ENCODE peak calls at places on chromosomes 5 and 9, in four cellular contexts. One of them, this sample, is unnamed.

GRCh38 chr5:95018946-95019345 is 265.9 kb downstream of the MCTP1 start:
- DNase-seq in H9: no peak
- DNase-seq in right lobe of liver: no peak
- DNase-seq in breast epithelium: no peak
- DNase-seq in this sample: no peak

GRCh38 chr5:150054569-150054968 is 31.8 kb downstream of the CSF1R start:
- DNase-seq in H9: no peak
- DNase-seq in right lobe of liver: no peak
- DNase-seq in breast epithelium: no peak
- DNase-seq in this sample: no peak

GRCh38 chr9:120892748-120893584 is 16.0 kb upstream of the PHF19 start:
- DNase-seq in H9: no peak
- DNase-seq in right lobe of liver: no peak
- DNase-seq in breast epithelium: no peak
- DNase-seq in this sample: no peak

GRCh38 chr9:36029765-36030528 is 6.8 kb upstream of the RECK start:
- DNase-seq in H9: no peak
- DNase-seq in right lobe of liver: no peak
- DNase-seq in breast epithelium: no peak
- DNase-seq in this sample: no peak

GRCh38 chr9:121686930-121687541 is 35.6 kb downstream of the DAB2IP start:
- DNase-seq in H9: peak; percentile 86
- DNase-seq in right lobe of liver: peak; percentile 71
- DNase-seq in breast epithelium: peak; percentile 77
- DNase-seq in this sample: peak; percentile 77

GRCh38 chr9:107039546-107039945 is 176.6 kb downstream of the ZNF462 start:
- DNase-seq in H9: no peak
- DNase-seq in right lobe of liver: no peak
- DNase-seq in breast epithelium: no peak
- DNase-seq in this sample: no peak

GRCh38 chr5:179974946-179975712 is 67.4 kb upstream of the TBC1D9B start:
- DNase-seq in H9: peak; percentile 80
- DNase-seq in right lobe of liver: no peak
- DNase-seq in breast epithelium: no peak
- DNase-seq in this sample: no peak

GRCh38 chr9:129609486-129610192 is 11.3 kb downstream of the C9orf50 start:
- DNase-seq in H9: no peak
- DNase-seq in right lobe of liver: no peak
- DNase-seq in breast epithelium: no peak
- DNase-seq in this sample: peak; percentile 55

GRCh38 chr5:96721351-96721970 is 59.3 kb downstream of the CAST start:
- DNase-seq in H9: no peak
- DNase-seq in right lobe of liver: no peak
- DNase-seq in breast epithelium: no peak
- DNase-seq in this sample: no peak

GRCh38 chr9:7802666-7803065 is 3.1 kb upstream of the DMAC1 start:
- DNase-seq in H9: no peak
- DNase-seq in right lobe of liver: no peak
- DNase-seq in breast epithelium: no peak
- DNase-seq in this sample: no peak

GRCh38 chr9:9499546-9499945 is 1113.3 kb downstream of the PTPRD start:
- DNase-seq in H9: no peak
- DNase-seq in right lobe of liver: no peak
- DNase-seq in breast epithelium: no peak
- DNase-seq in this sample: no peak

GRCh38 chr9:93231121-93231694 is 47.3 kb downstream of the WNK2 start:
- DNase-seq in H9: no peak
- DNase-seq in right lobe of liver: no peak
- DNase-seq in breast epithelium: no peak
- DNase-seq in this sample: peak; percentile 57

GRCh38 chr5:34411470-34412346 is 244.4 kb upstream of the RAI14 start:
- DNase-seq in H9: peak; percentile 79
- DNase-seq in right lobe of liver: no peak
- DNase-seq in breast epithelium: no peak
- DNase-seq in this sample: no peak

GRCh38 chr5:133457956-133458355 is 154.4 kb downstream of the FSTL4 start:
- DNase-seq in H9: no peak
- DNase-seq in right lobe of liver: no peak
- DNase-seq in breast epithelium: no peak
- DNase-seq in this sample: no peak

GRCh38 chr5:98214240-98215051 is 559.0 kb upstream of the RGMB start:
- DNase-seq in H9: no peak
- DNase-seq in right lobe of liver: no peak
- DNase-seq in breast epithelium: no peak
- DNase-seq in this sample: peak; percentile 20

GRCh38 chr5:74649421-74649973 is 9.0 kb upstream of the ENC1 start:
- DNase-seq in H9: no peak
- DNase-seq in right lobe of liver: no peak
- DNase-seq in breast epithelium: no peak
- DNase-seq in this sample: no peak

GRCh38 chr9:114031948-114032688 is 46.0 kb downstream of the AMBP start:
- DNase-seq in H9: peak; percentile 20
- DNase-seq in right lobe of liver: no peak
- DNase-seq in breast epithelium: peak; percentile 27
- DNase-seq in this sample: no peak

GRCh38 chr5:34497031-34497808 is 158.9 kb upstream of the RAI14 start:
- DNase-seq in H9: no peak
- DNase-seq in right lobe of liver: no peak
- DNase-seq in breast epithelium: no peak
- DNase-seq in this sample: peak; percentile 86

GRCh38 chr5:150021491-150022162 is 21.1 kb downstream of the HMGXB3 start:
- DNase-seq in H9: peak; percentile 75
- DNase-seq in right lobe of liver: no peak
- DNase-seq in breast epithelium: no peak
- DNase-seq in this sample: peak; percentile 68

GRCh38 chr9:136438548-136438908 is 1.1 kb downstream of the INPP5E start:
- DNase-seq in H9: no peak
- DNase-seq in right lobe of liver: no peak
- DNase-seq in breast epithelium: no peak
- DNase-seq in this sample: no peak

GRCh38 chr9:7103382-7104170 is 345.8 kb downstream of the KDM4C start:
- DNase-seq in H9: no peak
- DNase-seq in right lobe of liver: no peak
- DNase-seq in breast epithelium: no peak
- DNase-seq in this sample: no peak

GRCh38 chr9:8889100-8889499 is 1089.5 kb upstream of the DMAC1 start:
- DNase-seq in H9: no peak
- DNase-seq in right lobe of liver: no peak
- DNase-seq in breast epithelium: no peak
- DNase-seq in this sample: no peak

GRCh38 chr9:86975571-86975970 is 28.3 kb upstream of the GAS1 start:
- DNase-seq in H9: no peak
- DNase-seq in right lobe of liver: no peak
- DNase-seq in breast epithelium: no peak
- DNase-seq in this sample: no peak

GRCh38 chr5:20537911-20538310 is 549.9 kb upstream of the CDH18 start:
- DNase-seq in H9: no peak
- DNase-seq in right lobe of liver: no peak
- DNase-seq in breast epithelium: no peak
- DNase-seq in this sample: no peak

GRCh38 chr5:139648205-139649081 is at the start of gene CXXC5:
- DNase-seq in H9: peak; percentile 85
- DNase-seq in right lobe of liver: peak; percentile 92
- DNase-seq in breast epithelium: peak; percentile 79
- DNase-seq in this sample: peak; percentile 91

GRCh38 chr5:179331591-179331990 is 13.7 kb downstream of the ADAMTS2 start:
- DNase-seq in H9: no peak
- DNase-seq in right lobe of liver: no peak
- DNase-seq in breast epithelium: no peak
- DNase-seq in this sample: peak; percentile 19

GRCh38 chr5:173869316-173869715 is 18.8 kb upstream of the CPEB4 start:
- DNase-seq in H9: no peak
- DNase-seq in right lobe of liver: no peak
- DNase-seq in breast epithelium: no peak
- DNase-seq in this sample: no peak

GRCh38 chr5:15425802-15426201 is 74.2 kb upstream of the FBXL7 start:
- DNase-seq in H9: no peak
- DNase-seq in right lobe of liver: no peak
- DNase-seq in breast epithelium: no peak
- DNase-seq in this sample: no peak

GRCh38 chr5:4229414-4229813 is 633.8 kb downstream of the IRX1 start:
- DNase-seq in H9: no peak
- DNase-seq in right lobe of liver: no peak
- DNase-seq in breast epithelium: no peak
- DNase-seq in this sample: no peak

GRCh38 chr5:19988447-19988846 is 447 bp upstream of the CDH18 start:
- DNase-seq in H9: no peak
- DNase-seq in right lobe of liver: no peak
- DNase-seq in breast epithelium: no peak
- DNase-seq in this sample: no peak

GRCh38 chr5:154374264-154374663 is 71.5 kb upstream of the SAP30L start:
- DNase-seq in H9: no peak
- DNase-seq in right lobe of liver: no peak
- DNase-seq in breast epithelium: no peak
- DNase-seq in this sample: no peak

GRCh38 chr9:5265939-5266338 is 34.7 kb downstream of the INSL4 start:
- DNase-seq in H9: peak; percentile 59
- DNase-seq in right lobe of liver: no peak
- DNase-seq in breast epithelium: no peak
- DNase-seq in this sample: no peak
- TF ChIP-seq CTCF in H9: peak; percentile 63
- TF ChIP-seq CTCF in right lobe of liver: no peak
- TF ChIP-seq CTCF in breast epithelium: no peak
- TF ChIP-seq CTCF in this sample: no peak

DNA sequence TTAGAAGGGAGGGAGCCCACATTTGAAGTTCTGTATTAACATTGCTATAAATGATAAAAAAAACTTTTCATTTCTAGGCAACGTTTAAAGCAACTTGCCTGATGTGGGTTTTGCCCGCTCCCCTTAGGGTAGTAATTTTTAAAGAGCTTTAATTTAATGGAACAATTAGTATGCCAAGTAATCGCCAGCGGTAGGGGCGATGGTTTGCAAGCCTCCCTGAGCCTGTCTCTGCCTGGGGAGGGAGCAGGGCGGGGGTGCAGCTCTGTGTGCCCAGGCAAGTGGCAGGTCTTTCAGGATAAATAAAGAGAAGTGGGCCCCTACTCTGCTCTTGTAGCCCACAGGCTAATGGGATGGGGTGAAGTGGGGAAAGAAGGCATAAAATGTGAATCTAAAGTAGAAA is 13.8 kb upstream of the TGFBI start:
- DNase-seq in H9: no peak
- DNase-seq in right lobe of liver: no peak
- DNase-seq in breast epithelium: no peak
- DNase-seq in this sample: no peak
- H3K4me1 ChIP-seq in H9: no peaks in the 10 kb centered on the region
- H3K4me1 ChIP-seq in right lobe of liver: peaks cover 21% of the 10 kb centered on the region
- H3K4me1 ChIP-seq in breast epithelium: no peaks in the 10 kb centered on the region
- H3K4me1 ChIP-seq in this sample: peaks cover 4% of the 10 kb centered on the region

GRCh38 chr5:115389799-115390382 is 93.4 kb upstream of the CCDC112 start:
- DNase-seq in H9: peak; percentile 83
- DNase-seq in right lobe of liver: no peak
- DNase-seq in breast epithelium: no peak
- DNase-seq in this sample: no peak
- TF ChIP-seq CTCF in H9: peak; percentile 67
- TF ChIP-seq CTCF in right lobe of liver: no peak
- TF ChIP-seq CTCF in breast epithelium: no peak
- TF ChIP-seq CTCF in this sample: no peak

GRCh38 chr5:38601133-38601842 is 44.8 kb upstream of the LIFR start:
- DNase-seq in H9: no peak
- DNase-seq in right lobe of liver: no peak
- DNase-seq in breast epithelium: no peak
- DNase-seq in this sample: peak; percentile 66
- H3K4me1 ChIP-seq in H9: no peaks in the 10 kb centered on the region
- H3K4me1 ChIP-seq in right lobe of liver: no peaks in the 10 kb centered on the region
- H3K4me1 ChIP-seq in breast epithelium: no peaks in the 10 kb centered on the region
- H3K4me1 ChIP-seq in this sample: peaks cover 3% of the 10 kb centered on the region

DNA sequence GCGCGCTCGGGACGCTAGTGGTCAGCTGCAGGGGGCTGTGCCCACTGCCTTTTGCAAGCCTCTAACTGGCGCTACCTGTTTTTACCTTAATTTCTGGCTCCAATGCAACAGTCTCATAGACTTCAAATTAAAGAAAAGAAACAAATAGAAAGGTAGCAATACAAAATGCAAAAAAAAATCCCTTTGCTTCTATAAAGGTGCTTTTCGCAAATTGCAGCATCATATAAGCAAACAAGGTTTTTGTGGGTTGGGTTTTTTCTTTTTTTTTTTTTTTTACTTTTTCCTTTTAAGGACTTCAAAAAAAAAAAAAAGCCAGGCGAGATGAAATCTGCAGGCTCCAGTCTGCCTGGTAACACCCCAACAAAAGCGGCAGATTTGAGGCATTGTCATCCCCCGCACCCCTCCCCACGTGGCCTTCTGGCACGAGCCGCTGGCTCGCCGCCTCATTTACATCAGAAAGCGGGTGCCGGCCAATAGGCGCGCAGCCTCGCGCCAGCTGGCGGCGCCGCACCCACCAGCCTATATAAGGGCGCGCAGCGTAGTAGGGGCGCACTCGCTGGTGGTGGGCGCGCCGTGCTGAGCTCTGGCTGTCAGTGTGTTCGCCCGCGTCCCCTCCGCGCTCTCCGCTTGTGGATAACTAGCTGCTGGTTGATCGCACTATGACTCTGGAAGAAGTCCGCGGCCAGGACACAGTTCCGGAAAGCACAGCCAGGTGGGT is at the start of gene GADD45G:
- DNase-seq in H9: peak; percentile 97
- DNase-seq in right lobe of liver: peak; percentile 96
- DNase-seq in breast epithelium: peak; percentile 88
- DNase-seq in this sample: peak; percentile 89
- TF ChIP-seq CTCF in H9: no peak
- TF ChIP-seq CTCF in right lobe of liver: no peak
- TF ChIP-seq CTCF in breast epithelium: peak; percentile 38
- TF ChIP-seq CTCF in this sample: no peak

GRCh38 chr9:124258765-124259272 is 1.1 kb downstream of the NEK6 start:
- DNase-seq in H9: peak; percentile 55
- DNase-seq in right lobe of liver: no peak
- DNase-seq in breast epithelium: no peak
- DNase-seq in this sample: no peak
- H3K4me1 ChIP-seq in H9: peaks cover 11% of the 10 kb centered on the region
- H3K4me1 ChIP-seq in right lobe of liver: peaks cover 41% of the 10 kb centered on the region
- H3K4me1 ChIP-seq in breast epithelium: peaks cover 11% of the 10 kb centered on the region
- H3K4me1 ChIP-seq in this sample: no peaks in the 10 kb centered on the region

This sample was measured in heart left ventricle.